ENCODE peak calls at places on chromosomes 2 and 18, in five cellular contexts. One of them, this sample, is unnamed.

GRCh38 chr2:197777823-197778407 is 7.2 kb downstream of the BOLL start:
- DNase-seq in NCI-H82: peak
- DNase-seq in omental fat pad: no peak
- DNase-seq in NCI-H1092 treated with DMSO at 0.1 percent for 48 hours: peak
- DNase-seq in uterus: no peak
- DNase-seq in this sample: peak

GRCh38 chr2:20015482-20016083 is 3.1 kb upstream of the MATN3 start:
- DNase-seq in NCI-H82: peak
- DNase-seq in omental fat pad: no peak
- DNase-seq in NCI-H1092 treated with DMSO at 0.1 percent for 48 hours: peak
- DNase-seq in uterus: no peak
- DNase-seq in this sample: peak

GRCh38 chr18:61870151-61870550 is 22.7 kb downstream of the RNF152 start:
- DNase-seq in NCI-H82: peak
- DNase-seq in omental fat pad: no peak
- DNase-seq in NCI-H1092 treated with DMSO at 0.1 percent for 48 hours: no peak
- DNase-seq in uterus: no peak
- DNase-seq in this sample: no peak

GRCh38 chr2:118994778-118995177 is 52.8 kb downstream of the MARCO start:
- DNase-seq in NCI-H82: no peak
- DNase-seq in omental fat pad: no peak
- DNase-seq in NCI-H1092 treated with DMSO at 0.1 percent for 48 hours: no peak
- DNase-seq in uterus: no peak
- DNase-seq in this sample: no peak

GRCh38 chr2:40118622-40119021 is 333.3 kb downstream of the SLC8A1 start:
- DNase-seq in NCI-H82: peak
- DNase-seq in omental fat pad: no peak
- DNase-seq in NCI-H1092 treated with DMSO at 0.1 percent for 48 hours: no peak
- DNase-seq in uterus: no peak
- DNase-seq in this sample: no peak

GRCh38 chr2:241835605-241836004 is 23.1 kb downstream of the PDCD1 start:
- DNase-seq in NCI-H82: no peak
- DNase-seq in omental fat pad: no peak
- DNase-seq in NCI-H1092 treated with DMSO at 0.1 percent for 48 hours: no peak
- DNase-seq in uterus: no peak
- DNase-seq in this sample: no peak

GRCh38 chr2:44168684-44169154 is at the start of gene PPM1B:
- DNase-seq in NCI-H82: no peak
- DNase-seq in omental fat pad: no peak
- DNase-seq in NCI-H1092 treated with DMSO at 0.1 percent for 48 hours: no peak
- DNase-seq in uterus: peak
- DNase-seq in this sample: no peak

GRCh38 chr2:100178085-100178788 is 35.8 kb upstream of the AFF3 start:
- DNase-seq in NCI-H82: peak
- DNase-seq in omental fat pad: no peak
- DNase-seq in NCI-H1092 treated with DMSO at 0.1 percent for 48 hours: no peak
- DNase-seq in uterus: no peak
- DNase-seq in this sample: no peak

GRCh38 chr2:10457846-10458563 is 9.9 kb upstream of the ODC1 start:
- DNase-seq in NCI-H82: no peak
- DNase-seq in omental fat pad: no peak
- DNase-seq in NCI-H1092 treated with DMSO at 0.1 percent for 48 hours: no peak
- DNase-seq in uterus: no peak
- DNase-seq in this sample: no peak

GRCh38 chr2:37414470-37414949 is 70.1 kb downstream of the QPCT start:
- DNase-seq in NCI-H82: peak
- DNase-seq in omental fat pad: no peak
- DNase-seq in NCI-H1092 treated with DMSO at 0.1 percent for 48 hours: peak
- DNase-seq in uterus: no peak
- DNase-seq in this sample: peak

GRCh38 chr2:46143401-46144132 is 153.6 kb upstream of the EPAS1 start:
- DNase-seq in NCI-H82: no peak
- DNase-seq in omental fat pad: no peak
- DNase-seq in NCI-H1092 treated with DMSO at 0.1 percent for 48 hours: no peak
- DNase-seq in uterus: no peak
- DNase-seq in this sample: no peak

GRCh38 chr2:215863687-215864086 is 149.7 kb downstream of the MREG start:
- DNase-seq in NCI-H82: no peak
- DNase-seq in omental fat pad: no peak
- DNase-seq in NCI-H1092 treated with DMSO at 0.1 percent for 48 hours: no peak
- DNase-seq in uterus: no peak
- DNase-seq in this sample: no peak

GRCh38 chr2:175156534-175156933 is 11.5 kb downstream of the ATF2 start:
- DNase-seq in NCI-H82: peak
- DNase-seq in omental fat pad: no peak
- DNase-seq in NCI-H1092 treated with DMSO at 0.1 percent for 48 hours: no peak
- DNase-seq in uterus: no peak
- DNase-seq in this sample: peak

GRCh38 chr2:130864830-130865229 is 28.1 kb downstream of the ARHGEF4 start:
- DNase-seq in NCI-H82: peak
- DNase-seq in omental fat pad: no peak
- DNase-seq in NCI-H1092 treated with DMSO at 0.1 percent for 48 hours: peak
- DNase-seq in uterus: no peak
- DNase-seq in this sample: peak

GRCh38 chr2:214651451-214651850 is 158.0 kb downstream of the BARD1 start:
- DNase-seq in NCI-H82: no peak
- DNase-seq in omental fat pad: no peak
- DNase-seq in NCI-H1092 treated with DMSO at 0.1 percent for 48 hours: no peak
- DNase-seq in uterus: no peak
- DNase-seq in this sample: no peak

GRCh38 chr18:1627494-1627893 is 722.8 kb downstream of the ADCYAP1 start:
- DNase-seq in NCI-H82: no peak
- DNase-seq in omental fat pad: no peak
- DNase-seq in NCI-H1092 treated with DMSO at 0.1 percent for 48 hours: no peak
- DNase-seq in uterus: no peak
- DNase-seq in this sample: no peak

GRCh38 chr18:65768379-65768778 is 17.6 kb downstream of the CDH7 start:
- DNase-seq in NCI-H82: no peak
- DNase-seq in omental fat pad: no peak
- DNase-seq in NCI-H1092 treated with DMSO at 0.1 percent for 48 hours: no peak
- DNase-seq in uterus: no peak
- DNase-seq in this sample: no peak

GRCh38 chr18:14928396-14928795 is 180.4 kb downstream of the ANKRD30B start:
- DNase-seq in NCI-H82: no peak
- DNase-seq in omental fat pad: no peak
- DNase-seq in NCI-H1092 treated with DMSO at 0.1 percent for 48 hours: no peak
- DNase-seq in uterus: no peak
- DNase-seq in this sample: no peak

GRCh38 chr2:133710613-133711012 is 142.3 kb upstream of the NCKAP5 start:
- DNase-seq in NCI-H82: no peak
- DNase-seq in omental fat pad: no peak
- DNase-seq in NCI-H1092 treated with DMSO at 0.1 percent for 48 hours: no peak
- DNase-seq in uterus: no peak
- DNase-seq in this sample: no peak

This sample was measured in DMS79 treated with DMSO at 0.1 percent for 48 hours.